ENCODE peak calls at places on chromosomes 4 and X, in six cellular contexts. J is lung, X is heart left ventricle, O is adrenal gland, A is OCI-LY7, Q is WERI-Rb-1. S is an unnamed sample.

GRCh38 chrX:104189862-104190261 is 23.6 kb downstream of the FAM199X start:
- DNase-seq in J (no peak), X (no peak), O (no peak), A (no peak), Q (no peak), S (no peak)

GRCh38 chr4:128153795-128154194 is 92.7 kb downstream of the LARP1B start:
- DNase-seq in J (no peak), X (no peak), O (no peak), A (no peak), Q (no peak), S (no peak)

GRCh38 chrX:46208225-46208854 is 336.9 kb downstream of the ZNF674 start:
- DNase-seq in J (no peak), X (no peak), O (no peak), A (no peak), Q (no peak), S (no peak)

GRCh38 chr4:130023088-130023487 is 927.1 kb downstream of the C4orf33 start:
- DNase-seq in J (no peak), X (no peak), O (no peak), A (no peak), Q (no peak), S (no peak)

GRCh38 chrX:24380273-24381036 is 20.0 kb downstream of the SUPT20HL1 start:
- DNase-seq in J (no peak), X (no peak), O (no peak), A (no peak), Q (no peak), S (no peak)

GRCh38 chr4:75708218-75708691 is 16.1 kb upstream of the USO1 start:
- DNase-seq in J (no peak), X (no peak), O (no peak), A (no peak), Q (peak), S (peak)

GRCh38 chrX:45824471-45824870 is 623.8 kb upstream of the DIPK2B start:
- DNase-seq in J (no peak), X (no peak), O (peak), A (no peak), Q (peak), S (peak)

GRCh38 chrX:136028383-136028984 is 43.2 kb downstream of the SLC9A6 start:
- DNase-seq in J (no peak), X (no peak), O (no peak), A (peak), Q (no peak), S (peak)

GRCh38 chr4:52573551-52573950 is 85.5 kb downstream of the USP46 start:
- DNase-seq in J (no peak), X (no peak), O (no peak), A (no peak), Q (no peak), S (no peak)

GRCh38 chrX:8820910-8821527 is 19.8 kb upstream of the FAM9A start:
- DNase-seq in J (no peak), X (no peak), O (no peak), A (no peak), Q (peak), S (peak)

GRCh38 chrX:74924449-74925209 is 623 bp downstream of the NEXMIF start:
- DNase-seq in J (peak), X (peak), O (peak), A (no peak), Q (peak), S (peak)

GRCh38 chr4:128461300-128462103 is 173.9 kb upstream of the PGRMC2 start:
- DNase-seq in J (no peak), X (no peak), O (peak), A (no peak), Q (peak), S (no peak)

GRCh38 chrX:45001038-45001437 is 128.1 kb downstream of the KDM6A start:
- DNase-seq in J (no peak), X (no peak), O (no peak), A (no peak), Q (no peak), S (no peak)

GRCh38 chr4:9691221-9692065 is 90.0 kb upstream of the DRD5 start:
- DNase-seq in J (peak), X (peak), O (peak), A (peak), Q (peak), S (peak)
- H3K4me3 ChIP-seq in J (peak), X (peak), O (peak), A (peak), Q (peak), S (peak)

GRCh38 chr4:103994059-103994458 is 274.3 kb upstream of the TACR3 start:
- DNase-seq in J (no peak), X (no peak), O (no peak), A (no peak), Q (no peak), S (peak)
- H3K4me3 ChIP-seq in J (no peak), X (no peak), O (no peak), A (no peak), Q (no peak), S (no peak)

DNA sequence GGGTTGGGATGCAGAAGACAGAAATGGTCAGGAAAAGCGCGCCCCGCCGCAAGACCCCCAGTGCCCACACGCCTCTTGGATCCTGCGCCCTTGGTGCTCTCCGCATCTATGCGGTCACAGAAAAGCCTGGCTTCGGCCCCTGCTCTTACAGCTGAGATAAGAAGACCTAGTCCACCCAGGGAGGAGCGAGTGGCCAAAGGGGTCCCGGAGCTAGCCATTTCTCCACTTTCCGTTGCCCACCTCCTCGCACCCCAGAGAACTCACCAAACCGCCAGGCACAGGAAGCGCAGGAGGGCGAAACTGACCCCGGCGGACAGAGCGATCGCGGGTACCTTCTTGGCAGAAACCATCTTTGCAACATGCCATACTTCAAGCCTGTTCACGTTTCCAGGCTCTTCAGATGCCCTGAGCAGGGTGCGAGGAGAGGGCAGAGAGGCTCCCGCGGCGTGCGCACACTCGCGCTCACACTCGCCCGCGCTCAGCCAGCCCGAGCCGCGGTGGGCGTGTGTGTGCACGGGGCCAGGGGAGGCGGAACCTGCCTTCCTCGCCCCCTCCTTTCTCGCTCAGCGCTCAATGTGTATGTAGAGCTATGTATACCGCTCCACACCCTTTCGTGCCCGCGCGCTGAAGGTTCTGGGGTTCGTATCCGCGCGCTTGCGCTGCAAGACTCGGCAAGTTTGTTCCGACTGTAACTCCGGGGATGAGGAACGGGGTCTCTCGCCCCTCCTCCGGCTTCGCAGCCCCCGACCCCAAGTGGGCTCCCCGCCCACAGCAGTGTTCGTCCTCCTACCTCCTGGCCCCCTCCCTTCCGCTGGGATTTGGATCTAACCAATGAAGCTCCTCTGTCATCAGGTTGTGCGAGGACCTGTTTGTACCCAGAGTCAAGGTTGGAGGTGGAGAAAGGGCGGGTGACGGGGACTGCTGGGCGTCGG is at the start of gene GABRA4:
- DNase-seq in J (no peak), X (peak), O (no peak), A (no peak), Q (peak), S (peak)
- H3K4me3 ChIP-seq in J (no peak), X (peak), O (no peak), A (no peak), Q (no peak), S (peak)

GRCh38 chr4:7187297-7187592 is 5.1 kb upstream of the SORCS2 start:
- DNase-seq in J (no peak), X (no peak), O (no peak), A (no peak), Q (peak), S (peak)

GRCh38 chr4:7186516-7187296 is 5.6 kb upstream of the SORCS2 start:
- DNase-seq in J (no peak), X (no peak), O (no peak), A (no peak), Q (no peak), S (no peak)

GRCh38 chr4:7183780-7184460 is 8.4 kb upstream of the SORCS2 start:
- DNase-seq in J (no peak), X (no peak), O (no peak), A (no peak), Q (no peak), S (peak)

GRCh38 chr4:7186081-7186480 is 6.3 kb upstream of the SORCS2 start:
- DNase-seq in J (no peak), X (no peak), O (no peak), A (peak), Q (peak), S (peak)

DNA sequence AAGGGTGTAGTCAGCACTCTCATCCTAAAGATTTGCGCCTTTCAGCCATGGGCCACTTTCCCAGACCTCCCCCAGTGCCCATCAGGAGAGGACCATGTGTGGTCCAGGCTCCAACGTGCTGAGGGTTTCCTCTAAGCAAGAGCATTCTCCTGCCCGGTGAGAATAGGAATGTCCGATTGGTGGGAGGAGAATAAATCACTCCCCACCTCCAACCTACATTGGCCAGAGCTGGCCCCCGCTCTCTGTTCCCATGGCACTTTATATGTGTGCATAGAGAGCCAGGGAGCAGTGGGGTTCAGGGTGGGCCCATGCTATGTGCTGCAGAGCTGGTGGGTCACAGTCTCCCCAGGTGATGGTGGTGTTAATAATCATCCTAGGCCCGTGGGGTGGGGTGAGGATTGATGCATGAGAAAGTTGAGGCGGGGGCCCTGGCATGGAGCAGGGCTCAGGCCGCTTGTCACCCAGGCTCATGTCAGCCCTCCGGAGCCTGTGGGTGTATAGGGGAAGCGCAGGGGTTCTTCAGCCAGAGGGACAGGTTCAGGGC is 6.8 kb upstream of the SORCS2 start:
- DNase-seq in J (no peak), X (no peak), O (no peak), A (no peak), Q (no peak), S (peak)
- H3K4me3 ChIP-seq in J (no peak), X (no peak), O (no peak), A (no peak), Q (no peak), S (no peak)

GRCh38 chrX:10101269-10101668 is 55.5 kb upstream of the CLCN4 start:
- DNase-seq in J (no peak), X (no peak), O (no peak), A (no peak), Q (no peak), S (no peak)

GRCh38 chrX:10099411-10099810 is 57.4 kb upstream of the CLCN4 start:
- DNase-seq in J (no peak), X (no peak), O (no peak), A (no peak), Q (no peak), S (no peak)

GRCh38 chrX:10095698-10096432 is 60.9 kb upstream of the CLCN4 start:
- DNase-seq in J (no peak), X (no peak), O (no peak), A (no peak), Q (no peak), S (no peak)

GRCh38 chrX:10102046-10102704 is 54.6 kb upstream of the CLCN4 start:
- DNase-seq in J (no peak), X (no peak), O (no peak), A (no peak), Q (no peak), S (no peak)

GRCh38 chrX:10098235-10098819 is 58.4 kb upstream of the CLCN4 start:
- DNase-seq in J (no peak), X (no peak), O (no peak), A (peak), Q (no peak), S (no peak)
- H3K4me3 ChIP-seq in J (no peak), X (peak), O (peak), A (peak), Q (no peak), S (no peak)

GRCh38 chr4:80268081-80268823 is 1.8 kb downstream of the FGF5 start:
- DNase-seq in J (no peak), X (no peak), O (no peak), A (no peak), Q (no peak), S (peak)

GRCh38 chr4:80266902-80267380 is 477 bp downstream of the FGF5 start:
- DNase-seq in J (no peak), X (no peak), O (no peak), A (no peak), Q (peak), S (peak)

GRCh38 chr4:80264825-80265224 is 1.6 kb upstream of the FGF5 start:
- DNase-seq in J (no peak), X (no peak), O (no peak), A (no peak), Q (no peak), S (no peak)

GRCh38 chr4:80265571-80266266 is 745 bp upstream of the FGF5 start:
- DNase-seq in J (no peak), X (no peak), O (no peak), A (no peak), Q (peak), S (peak)

DNA sequence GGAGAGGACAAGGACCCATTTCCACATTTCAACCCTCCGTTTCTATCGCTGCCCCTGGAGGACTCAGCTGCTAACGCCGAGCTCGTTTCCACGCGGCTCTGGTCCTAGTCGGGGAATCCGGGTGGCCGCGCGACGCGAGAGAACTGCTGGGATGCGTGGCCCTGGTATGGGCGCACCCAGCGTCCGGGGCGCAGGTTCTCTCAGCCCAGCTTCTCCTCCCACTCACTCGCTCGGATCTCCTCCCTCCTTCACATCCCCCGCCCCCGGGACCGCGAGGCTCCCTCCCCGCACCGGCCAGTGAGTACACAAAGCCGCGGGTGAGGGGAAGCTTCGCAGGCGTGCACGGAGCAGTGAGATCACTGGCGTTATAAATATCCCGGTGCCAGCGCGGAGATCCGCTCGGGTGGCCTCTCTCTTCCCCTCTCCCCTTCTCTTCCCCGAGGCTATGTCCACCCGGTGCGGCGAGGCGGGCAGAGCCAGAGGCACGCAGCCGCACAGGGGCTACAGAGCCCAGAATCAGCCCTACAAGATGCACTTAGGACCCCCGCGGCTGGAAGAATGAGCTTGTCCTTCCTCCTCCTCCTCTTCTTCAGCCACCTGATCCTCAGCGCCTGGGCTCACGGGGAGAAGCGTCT is at the start of gene FGF5:
- DNase-seq in J (no peak), X (peak), O (no peak), A (no peak), Q (peak), S (peak)
- H3K4me3 ChIP-seq in J (no peak), X (peak), O (no peak), A (no peak), Q (peak), S (peak)

GRCh38 chr4:151484396-151485102 is 75.6 kb downstream of the FHIP1A start:
- DNase-seq in J (no peak), X (no peak), O (no peak), A (no peak), Q (no peak), S (peak)
- H3K4me3 ChIP-seq in J (no peak), X (no peak), O (no peak), A (no peak), Q (no peak), S (no peak)

S was measured in H7.